ENCODE peak calls at places on chromosomes 3 and 15, in eight cellular contexts. G is IMR-90, C is ovary, B is upper lobe of left lung, M is BE2C, J is heart right ventricle, Z is thoracic aorta, Q is fibroblast of lung. S is an unnamed sample.

GRCh38 chr3:107633327-107634141 is 110.8 kb downstream of the BBX start:
- DNase-seq in G (no peak), C (no peak), B (no peak), M (no peak), J (no peak), Z (no peak), Q (no peak), S (no peak)

GRCh38 chr3:12893872-12894271 is 52.5 kb upstream of the RPL32 start:
- DNase-seq in G (no peak), C (no peak), B (no peak), M (no peak), J (no peak), Z (no peak), Q (no peak), S (no peak)

GRCh38 chr3:149266733-149267132 is 45.1 kb upstream of the CP start:
- DNase-seq in G (peak; percentile 43), C (no peak), B (no peak), M (no peak), J (no peak), Z (no peak), Q (no peak), S (no peak)

GRCh38 chr3:71430941-71431552 is 152.5 kb downstream of the FOXP1 start:
- DNase-seq in G (no peak), C (no peak), B (no peak), M (no peak), J (no peak), Z (no peak), Q (peak; percentile 58), S (no peak)

GRCh38 chr3:183650554-183650953 is 15.1 kb downstream of the KLHL24 start:
- DNase-seq in G (peak; percentile 78), C (no peak), B (no peak), M (no peak), J (no peak), Z (no peak), Q (peak; percentile 93), S (no peak)

GRCh38 chr3:11632564-11632963 is 11.2 kb downstream of the VGLL4 start:
- DNase-seq in G (no peak), C (no peak), B (no peak), M (no peak), J (no peak), Z (no peak), Q (no peak), S (no peak)

GRCh38 chr15:85407421-85408269 is 27.2 kb downstream of the AKAP13 start:
- DNase-seq in G (peak; percentile 90), C (no peak), B (peak; percentile 67), M (no peak), J (no peak), Z (peak; percentile 19), Q (peak; percentile 95), S (no peak)

GRCh38 chr3:178513539-178514410 is 22.5 kb upstream of the KCNMB2 start:
- DNase-seq in G (no peak), C (no peak), B (no peak), M (no peak), J (no peak), Z (no peak), Q (no peak), S (peak; percentile 96)

GRCh38 chr15:37099321-37100108 is 834 bp downstream of the MEIS2 start:
- DNase-seq in G (peak; percentile 34), C (no peak), B (no peak), M (peak; percentile 58), J (no peak), Z (no peak), Q (peak; percentile 63), S (no peak)

GRCh38 chr3:51777985-51778384 is 1.1 kb downstream of the IQCF6 start:
- DNase-seq in G (no peak), C (no peak), B (peak; percentile 48), M (peak; percentile 87), J (peak; percentile 67), Z (no peak), Q (no peak), S (no peak)

GRCh38 chr15:38054488-38054887 is 120.0 kb downstream of the TMCO5A start:
- DNase-seq in G (peak; percentile 81), C (no peak), B (no peak), M (no peak), J (no peak), Z (no peak), Q (peak; percentile 87), S (peak; percentile 47)

GRCh38 chr3:9251055-9251786 is 1.8 kb upstream of the SRGAP3 start:
- DNase-seq in G (no peak), C (no peak), B (no peak), M (no peak), J (peak; percentile 50), Z (no peak), Q (no peak), S (no peak)

GRCh38 chr15:100775581-100776185 is 103.9 kb upstream of the ALDH1A3 start:
- DNase-seq in G (no peak), C (no peak), B (no peak), M (no peak), J (no peak), Z (no peak), Q (no peak), S (no peak)

GRCh38 chr15:36632196-36632595 is 52.8 kb downstream of the CDIN1 start:
- DNase-seq in G (peak; percentile 75), C (no peak), B (no peak), M (no peak), J (no peak), Z (no peak), Q (peak; percentile 76), S (peak; percentile 23)

GRCh38 chr15:38555686-38556334 is 8.8 kb downstream of the RASGRP1 start:
- DNase-seq in G (peak; percentile 95), C (no peak), B (no peak), M (no peak), J (no peak), Z (no peak), Q (peak; percentile 92), S (peak; percentile 76)

DNA sequence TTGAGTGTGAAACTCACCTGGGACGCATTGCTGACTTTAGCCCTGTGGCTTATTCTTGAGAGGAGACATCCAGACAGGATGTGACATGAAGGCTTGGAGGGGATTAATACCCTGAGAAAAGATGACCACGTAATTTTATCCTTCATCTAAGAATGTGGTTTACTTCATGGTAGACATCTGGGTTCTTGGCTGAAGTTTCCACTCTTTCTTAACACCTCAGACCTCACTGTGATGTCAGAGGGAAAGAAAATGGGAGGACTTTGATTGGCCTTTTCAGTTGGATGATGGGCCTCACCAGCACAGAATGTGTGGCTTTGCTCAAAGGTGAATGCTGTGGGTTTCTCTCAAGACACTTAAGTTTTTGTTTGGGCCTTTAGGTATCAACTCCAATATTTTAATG is 16.5 kb downstream of the GORASP1 start:
- DNase-seq in G (peak; percentile 52), C (no peak), B (no peak), M (no peak), J (no peak), Z (no peak), Q (peak; percentile 16), S (no peak)
- H3K36me3 ChIP-seq in G (peaks cover 44% of the 10 kb centered on the region), C (no peaks in the 10 kb centered on the region), B (peaks cover 30% of the 10 kb centered on the region), M (no peaks in the 10 kb centered on the region), J (no peaks in the 10 kb centered on the region), Z (peaks cover 63% of the 10 kb centered on the region), Q (peaks cover 9% of the 10 kb centered on the region), S (peaks cover 8% of the 10 kb centered on the region)

DNA sequence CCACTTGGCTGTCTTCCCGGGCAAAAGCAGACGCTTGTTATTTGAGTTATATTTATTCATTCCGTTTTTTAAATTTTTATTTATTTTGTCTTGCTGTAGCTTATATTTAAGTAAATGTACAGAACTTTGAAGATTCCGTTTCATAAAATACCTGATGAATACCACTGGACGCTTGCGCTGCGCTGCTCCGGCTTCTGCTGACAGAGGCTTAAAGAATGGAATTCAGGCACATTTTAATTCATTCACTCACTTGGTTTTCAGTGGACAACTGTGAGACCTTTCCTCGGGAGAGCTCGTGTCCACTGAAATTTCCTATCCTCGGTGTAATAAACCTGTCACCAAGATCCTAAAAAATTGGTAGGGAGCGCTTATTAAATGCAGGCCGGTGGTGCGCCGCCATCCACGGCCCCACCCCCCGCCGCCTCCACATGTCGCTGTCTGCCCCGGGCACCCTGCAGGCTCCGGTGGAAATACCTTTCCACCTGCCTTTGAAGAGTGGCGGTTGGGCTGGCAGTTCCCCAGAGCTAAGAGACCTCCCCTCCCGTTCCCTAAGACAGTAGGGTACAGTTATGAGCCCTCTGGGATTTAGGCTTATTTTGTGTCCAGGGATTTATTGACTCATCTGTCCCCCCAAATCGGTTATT is 62.5 kb upstream of the UBE2E1 start:
- DNase-seq in G (no peak), C (no peak), B (peak; percentile 23), M (no peak), J (no peak), Z (no peak), Q (no peak), S (no peak)
- H3K4me3 ChIP-seq in G (no peak overlapping the region), C (no peak overlapping the region), B (no peak overlapping the region), M (no peak overlapping the region), J (peak overlapping the region; percentile 16), Z (no peak overlapping the region), Q (no peak overlapping the region), S (no peak overlapping the region)

DNA sequence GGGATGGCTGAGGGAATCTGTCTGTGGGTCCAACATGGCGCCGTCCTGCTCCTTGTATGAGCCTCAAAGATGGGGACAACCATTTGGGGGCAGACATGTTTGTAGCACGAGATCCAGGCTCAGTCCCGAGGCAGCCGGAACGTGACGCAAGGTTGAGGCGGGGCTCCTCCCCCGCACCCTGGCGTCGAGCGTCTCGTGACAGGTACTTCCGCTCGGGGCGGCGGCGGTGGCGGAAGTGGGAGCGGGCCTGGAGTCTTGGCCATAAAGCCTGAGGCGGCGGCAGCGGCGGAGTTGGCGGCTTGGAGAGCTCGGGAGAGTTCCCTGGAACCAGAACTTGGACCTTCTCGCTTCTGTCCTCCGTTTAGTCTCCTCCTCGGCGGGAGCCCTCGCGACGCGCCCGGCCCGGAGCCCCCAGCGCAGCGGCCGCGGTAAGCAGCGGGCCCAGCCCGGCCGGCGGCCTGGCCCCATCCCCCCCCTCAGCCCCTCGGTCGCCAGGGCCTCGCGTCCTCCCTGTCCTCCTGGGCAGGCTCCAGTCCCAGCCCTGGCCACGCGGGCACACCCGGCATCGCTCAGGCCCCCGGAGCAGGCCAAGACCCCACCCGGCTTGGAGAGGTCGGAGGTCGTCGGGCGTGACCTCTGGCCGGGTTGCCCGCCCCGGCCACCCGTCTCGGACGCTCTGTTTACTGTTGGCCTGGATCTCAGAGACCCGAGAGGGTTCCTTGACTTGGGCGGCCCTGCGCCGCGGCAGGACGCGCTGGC is at the start of gene RAB7A:
- DNase-seq in G (peak; percentile 98), C (peak; percentile 99), B (peak; percentile 99), M (peak; percentile 99), J (peak; percentile 97), Z (peak; percentile 96), Q (peak; percentile 98), S (peak; percentile 93)
- TF ChIP-seq CTCF in G (no peak), C (no peak), B (no peak), M (no peak), J (no peak), Z (no peak), Q (no peak), S (no peak)

GRCh38 chr3:124829819-124830554 is 57.2 kb downstream of the ITGB5 start:
- DNase-seq in G (no peak), C (no peak), B (no peak), M (no peak), J (no peak), Z (no peak), Q (no peak), S (no peak)

GRCh38 chr3:124832782-124833709 is 54.1 kb downstream of the ITGB5 start:
- DNase-seq in G (peak; percentile 95), C (no peak), B (no peak), M (no peak), J (no peak), Z (no peak), Q (peak; percentile 95), S (peak; percentile 81)

GRCh38 chr3:124833710-124834332 is 53.3 kb downstream of the ITGB5 start:
- DNase-seq in G (no peak), C (no peak), B (no peak), M (no peak), J (no peak), Z (no peak), Q (peak; percentile 54), S (no peak)

GRCh38 chr3:124829175-124829818 is 57.9 kb downstream of the ITGB5 start:
- DNase-seq in G (no peak), C (no peak), B (no peak), M (no peak), J (no peak), Z (no peak), Q (no peak), S (no peak)

GRCh38 chr3:124831631-124832184 is 55.5 kb downstream of the ITGB5 start:
- DNase-seq in G (no peak), C (no peak), B (no peak), M (no peak), J (no peak), Z (no peak), Q (no peak), S (no peak)
- H3K36me3 ChIP-seq in G (peaks cover 14% of the 10 kb centered on the region), C (no peaks in the 10 kb centered on the region), B (no peaks in the 10 kb centered on the region), M (no peaks in the 10 kb centered on the region), J (no peaks in the 10 kb centered on the region), Z (no peaks in the 10 kb centered on the region), Q (no peaks in the 10 kb centered on the region), S (peaks cover 4% of the 10 kb centered on the region)

S was measured in BJ.